ENCODE peak calls at places on chromosomes 7 and 10, in eight cellular contexts. One of them, this sample, is unnamed.

GRCh38 chr10:117439243-117439912 is 64.1 kb upstream of the PDZD8 start:
- DNase-seq in astrocyte: peak; percentile 88
- DNase-seq in PC-3: peak; percentile 64
- DNase-seq in mesendoderm: no peak
- DNase-seq in GM23248: peak; percentile 99
- DNase-seq in H1: no peak
- DNase-seq in MM.1S: no peak
- DNase-seq in fibroblast of lung: peak; percentile 91
- DNase-seq in this sample: peak; percentile 98

GRCh38 chr7:114481995-114482394 is 67.4 kb downstream of the FOXP2 start:
- DNase-seq in PC-3: no peak
- DNase-seq in GM23248: peak; percentile 66
- DNase-seq in mesendoderm: no peak
- DNase-seq in H1: no peak
- DNase-seq in MM.1S: no peak
- DNase-seq in astrocyte: peak; percentile 17
- DNase-seq in fibroblast of lung: peak; percentile 23
- DNase-seq in this sample: peak; percentile 42

GRCh38 chr7:129053938-129054437 is 923 bp downstream of the TNPO3 start:
- DNase-seq in mesendoderm: no peak
- DNase-seq in H1: no peak
- DNase-seq in GM23248: peak; percentile 62
- DNase-seq in fibroblast of lung: peak; percentile 39
- DNase-seq in MM.1S: no peak
- DNase-seq in PC-3: no peak
- DNase-seq in astrocyte: peak; percentile 18
- DNase-seq in this sample: no peak

GRCh38 chr10:68992721-68993440 is 4.3 kb downstream of the KIFBP start:
- DNase-seq in H1: no peak
- DNase-seq in MM.1S: no peak
- DNase-seq in PC-3: peak; percentile 36
- DNase-seq in astrocyte: peak; percentile 93
- DNase-seq in GM23248: peak; percentile 95
- DNase-seq in fibroblast of lung: peak; percentile 95
- DNase-seq in mesendoderm: no peak
- DNase-seq in this sample: peak; percentile 79

GRCh38 chr10:89466599-89467035 is 52.2 kb downstream of the IFIT5 start:
- DNase-seq in PC-3: peak; percentile 93
- DNase-seq in GM23248: peak; percentile 60
- DNase-seq in fibroblast of lung: peak; percentile 63
- DNase-seq in MM.1S: no peak
- DNase-seq in mesendoderm: peak; percentile 52
- DNase-seq in H1: no peak
- DNase-seq in astrocyte: peak; percentile 46
- DNase-seq in this sample: peak; percentile 80

GRCh38 chr7:16430133-16430532 is 8.8 kb upstream of the CRPPA start:
- DNase-seq in GM23248: peak; percentile 46
- DNase-seq in PC-3: peak; percentile 48
- DNase-seq in H1: no peak
- DNase-seq in fibroblast of lung: peak; percentile 55
- DNase-seq in mesendoderm: no peak
- DNase-seq in astrocyte: peak; percentile 43
- DNase-seq in MM.1S: no peak
- DNase-seq in this sample: peak; percentile 49

GRCh38 chr7:54995631-54996340 is 23.0 kb upstream of the EGFR start:
- DNase-seq in fibroblast of lung: peak; percentile 84
- DNase-seq in PC-3: peak; percentile 96
- DNase-seq in GM23248: peak; percentile 61
- DNase-seq in astrocyte: peak; percentile 81
- DNase-seq in H1: no peak
- DNase-seq in MM.1S: no peak
- DNase-seq in mesendoderm: no peak
- DNase-seq in this sample: peak; percentile 92

GRCh38 chr7:133298080-133298479 is 45.2 kb downstream of the EXOC4 start:
- DNase-seq in H1: no peak
- DNase-seq in PC-3: no peak
- DNase-seq in MM.1S: no peak
- DNase-seq in astrocyte: no peak
- DNase-seq in GM23248: no peak
- DNase-seq in fibroblast of lung: no peak
- DNase-seq in mesendoderm: no peak
- DNase-seq in this sample: no peak

GRCh38 chr10:74825033-74825370 is 1.4 kb upstream of the KAT6B start:
- DNase-seq in astrocyte: no peak
- DNase-seq in GM23248: peak; percentile 42
- DNase-seq in PC-3: no peak
- DNase-seq in H1: peak; percentile 70
- DNase-seq in MM.1S: peak; percentile 35
- DNase-seq in fibroblast of lung: no peak
- DNase-seq in mesendoderm: no peak
- DNase-seq in this sample: no peak

GRCh38 chr10:16602104-16602735 is 80.5 kb upstream of the C1QL3 start:
- DNase-seq in mesendoderm: no peak
- DNase-seq in H1: no peak
- DNase-seq in MM.1S: no peak
- DNase-seq in GM23248: no peak
- DNase-seq in astrocyte: no peak
- DNase-seq in fibroblast of lung: no peak
- DNase-seq in PC-3: no peak
- DNase-seq in this sample: no peak

GRCh38 chr7:155265144-155265543 is 32.5 kb upstream of the INSIG1 start:
- DNase-seq in fibroblast of lung: no peak
- DNase-seq in mesendoderm: no peak
- DNase-seq in GM23248: no peak
- DNase-seq in MM.1S: no peak
- DNase-seq in PC-3: no peak
- DNase-seq in H1: no peak
- DNase-seq in astrocyte: no peak
- DNase-seq in this sample: no peak

GRCh38 chr10:88064608-88065383 is 201.4 kb downstream of the PTEN start:
- DNase-seq in PC-3: no peak
- DNase-seq in astrocyte: no peak
- DNase-seq in fibroblast of lung: peak; percentile 25
- DNase-seq in mesendoderm: no peak
- DNase-seq in GM23248: peak; percentile 67
- DNase-seq in H1: no peak
- DNase-seq in MM.1S: peak; percentile 71
- DNase-seq in this sample: no peak

GRCh38 chr10:88060762-88061161 is 197.3 kb downstream of the PTEN start:
- DNase-seq in MM.1S: no peak
- DNase-seq in PC-3: no peak
- DNase-seq in GM23248: no peak
- DNase-seq in fibroblast of lung: no peak
- DNase-seq in mesendoderm: no peak
- DNase-seq in astrocyte: no peak
- DNase-seq in H1: no peak
- DNase-seq in this sample: no peak

GRCh38 chr10:88062385-88062784 is 199.0 kb downstream of the PTEN start:
- DNase-seq in astrocyte: no peak
- DNase-seq in fibroblast of lung: peak; percentile 36
- DNase-seq in PC-3: no peak
- DNase-seq in H1: no peak
- DNase-seq in mesendoderm: no peak
- DNase-seq in GM23248: no peak
- DNase-seq in MM.1S: no peak
- DNase-seq in this sample: no peak

GRCh38 chr10:88063861-88064521 is 200.6 kb downstream of the PTEN start:
- DNase-seq in MM.1S: no peak
- DNase-seq in PC-3: no peak
- DNase-seq in astrocyte: no peak
- DNase-seq in H1: no peak
- DNase-seq in GM23248: no peak
- DNase-seq in fibroblast of lung: no peak
- DNase-seq in mesendoderm: no peak
- DNase-seq in this sample: no peak

DNA sequence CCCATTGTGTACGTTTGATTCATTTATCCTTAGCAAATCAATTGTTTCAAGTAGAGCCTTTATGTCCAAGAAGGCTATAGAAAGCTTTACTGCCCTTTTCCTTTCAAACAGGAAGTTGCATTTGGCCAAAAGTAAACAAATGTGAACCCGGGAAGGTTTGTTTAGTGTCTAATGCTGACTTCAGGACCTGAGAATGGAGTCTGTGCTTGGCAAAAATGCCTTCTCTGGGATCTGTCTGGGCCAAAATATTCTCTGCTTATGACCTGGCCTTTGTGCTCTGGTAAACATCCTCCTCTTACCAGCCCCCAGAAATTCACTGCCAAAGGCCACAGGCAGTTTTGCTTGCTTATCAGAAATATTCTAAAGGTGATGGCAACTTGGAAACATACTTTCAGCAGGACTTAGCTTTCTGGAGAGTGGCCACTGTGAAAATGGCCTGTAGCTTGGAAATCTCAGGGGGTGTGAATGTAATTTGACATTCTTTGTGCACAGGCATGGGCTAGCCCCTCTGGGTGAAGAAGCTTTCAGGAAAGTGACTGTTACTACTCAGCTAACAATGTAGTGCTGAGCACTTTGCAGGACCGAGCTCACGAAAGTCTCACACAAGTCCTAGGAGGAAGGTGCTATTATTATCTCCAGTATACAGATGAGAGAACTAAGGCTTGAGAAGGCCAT is 199.5 kb downstream of the PTEN start:
- DNase-seq in mesendoderm: no peak
- DNase-seq in H1: no peak
- DNase-seq in fibroblast of lung: peak; percentile 71
- DNase-seq in astrocyte: peak; percentile 57
- DNase-seq in GM23248: peak; percentile 42
- DNase-seq in PC-3: no peak
- DNase-seq in MM.1S: no peak
- DNase-seq in this sample: no peak
- H3K9ac ChIP-seq in mesendoderm: no peak overlapping the region
- H3K9ac ChIP-seq in H1: no peak overlapping the region
- H3K9ac ChIP-seq in fibroblast of lung: no peak overlapping the region
- H3K9ac ChIP-seq in astrocyte: peak overlapping the region; percentile 8
- H3K9ac ChIP-seq in GM23248: no peak overlapping the region
- H3K9ac ChIP-seq in PC-3: no peak overlapping the region
- H3K9ac ChIP-seq in MM.1S: peak overlapping the region; percentile 10
- H3K9ac ChIP-seq in this sample: no peak overlapping the region

GRCh38 chr7:22418251-22419046 is 61.5 kb upstream of the RAPGEF5 start:
- DNase-seq in mesendoderm: no peak
- DNase-seq in astrocyte: no peak
- DNase-seq in fibroblast of lung: no peak
- DNase-seq in PC-3: no peak
- DNase-seq in H1: no peak
- DNase-seq in MM.1S: no peak
- DNase-seq in GM23248: no peak
- DNase-seq in this sample: no peak
- H3K79me2 ChIP-seq in mesendoderm: no peaks in the 10 kb centered on the region
- H3K79me2 ChIP-seq in astrocyte: no peaks in the 10 kb centered on the region
- H3K79me2 ChIP-seq in fibroblast of lung: no peaks in the 10 kb centered on the region
- H3K79me2 ChIP-seq in PC-3: no peaks in the 10 kb centered on the region
- H3K79me2 ChIP-seq in H1: no peaks in the 10 kb centered on the region
- H3K79me2 ChIP-seq in MM.1S: no peaks in the 10 kb centered on the region
- H3K79me2 ChIP-seq in GM23248: no peaks in the 10 kb centered on the region
- H3K79me2 ChIP-seq in this sample: no peaks in the 10 kb centered on the region

GRCh38 chr7:34100661-34101060 is 195.3 kb downstream of the BMPER start:
- DNase-seq in PC-3: no peak
- DNase-seq in GM23248: no peak
- DNase-seq in astrocyte: no peak
- DNase-seq in fibroblast of lung: no peak
- DNase-seq in mesendoderm: no peak
- DNase-seq in MM.1S: no peak
- DNase-seq in H1: no peak
- DNase-seq in this sample: peak; percentile 34

GRCh38 chr7:34104120-34104519 is 198.8 kb downstream of the BMPER start:
- DNase-seq in PC-3: no peak
- DNase-seq in GM23248: no peak
- DNase-seq in astrocyte: peak; percentile 59
- DNase-seq in fibroblast of lung: peak; percentile 61
- DNase-seq in MM.1S: no peak
- DNase-seq in mesendoderm: no peak
- DNase-seq in H1: no peak
- DNase-seq in this sample: no peak

GRCh38 chr7:34108150-34108549 is 202.8 kb downstream of the BMPER start:
- DNase-seq in PC-3: no peak
- DNase-seq in H1: no peak
- DNase-seq in GM23248: peak; percentile 67
- DNase-seq in MM.1S: no peak
- DNase-seq in fibroblast of lung: peak; percentile 68
- DNase-seq in astrocyte: peak; percentile 72
- DNase-seq in mesendoderm: no peak
- DNase-seq in this sample: no peak

GRCh38 chr7:34107306-34107705 is 202.0 kb downstream of the BMPER start:
- DNase-seq in GM23248: peak; percentile 91
- DNase-seq in H1: no peak
- DNase-seq in mesendoderm: no peak
- DNase-seq in astrocyte: peak; percentile 80
- DNase-seq in MM.1S: no peak
- DNase-seq in PC-3: peak; percentile 23
- DNase-seq in fibroblast of lung: peak; percentile 80
- DNase-seq in this sample: peak; percentile 29

DNA sequence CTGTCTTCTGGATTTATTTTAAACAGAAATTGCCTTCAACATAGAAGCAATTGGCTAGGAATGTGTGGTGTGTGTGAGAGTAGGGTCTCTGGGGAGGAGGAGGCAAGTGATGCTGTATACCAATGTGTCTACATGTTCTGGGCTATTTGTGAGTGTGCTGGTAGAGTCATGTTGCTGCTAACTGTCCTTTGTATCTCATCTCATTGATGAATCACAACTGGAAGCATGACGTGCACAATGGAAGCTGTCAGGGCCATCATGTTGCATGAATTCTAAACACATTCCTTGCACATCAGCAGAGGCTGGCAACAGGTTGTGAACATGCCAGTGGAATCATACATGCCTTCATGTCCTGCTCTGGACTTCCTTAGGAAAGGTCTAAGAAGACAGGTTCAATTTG is 199.7 kb downstream of the BMPER start:
- DNase-seq in PC-3: no peak
- DNase-seq in GM23248: peak; percentile 45
- DNase-seq in MM.1S: no peak
- DNase-seq in astrocyte: peak; percentile 6
- DNase-seq in fibroblast of lung: peak; percentile 6
- DNase-seq in H1: no peak
- DNase-seq in mesendoderm: no peak
- DNase-seq in this sample: no peak
- H3K9ac ChIP-seq in PC-3: no peak overlapping the region
- H3K9ac ChIP-seq in GM23248: no peak overlapping the region
- H3K9ac ChIP-seq in MM.1S: no peak overlapping the region
- H3K9ac ChIP-seq in astrocyte: no peak overlapping the region
- H3K9ac ChIP-seq in fibroblast of lung: no peak overlapping the region
- H3K9ac ChIP-seq in H1: no peak overlapping the region
- H3K9ac ChIP-seq in mesendoderm: no peak overlapping the region
- H3K9ac ChIP-seq in this sample: no peak overlapping the region

DNA sequence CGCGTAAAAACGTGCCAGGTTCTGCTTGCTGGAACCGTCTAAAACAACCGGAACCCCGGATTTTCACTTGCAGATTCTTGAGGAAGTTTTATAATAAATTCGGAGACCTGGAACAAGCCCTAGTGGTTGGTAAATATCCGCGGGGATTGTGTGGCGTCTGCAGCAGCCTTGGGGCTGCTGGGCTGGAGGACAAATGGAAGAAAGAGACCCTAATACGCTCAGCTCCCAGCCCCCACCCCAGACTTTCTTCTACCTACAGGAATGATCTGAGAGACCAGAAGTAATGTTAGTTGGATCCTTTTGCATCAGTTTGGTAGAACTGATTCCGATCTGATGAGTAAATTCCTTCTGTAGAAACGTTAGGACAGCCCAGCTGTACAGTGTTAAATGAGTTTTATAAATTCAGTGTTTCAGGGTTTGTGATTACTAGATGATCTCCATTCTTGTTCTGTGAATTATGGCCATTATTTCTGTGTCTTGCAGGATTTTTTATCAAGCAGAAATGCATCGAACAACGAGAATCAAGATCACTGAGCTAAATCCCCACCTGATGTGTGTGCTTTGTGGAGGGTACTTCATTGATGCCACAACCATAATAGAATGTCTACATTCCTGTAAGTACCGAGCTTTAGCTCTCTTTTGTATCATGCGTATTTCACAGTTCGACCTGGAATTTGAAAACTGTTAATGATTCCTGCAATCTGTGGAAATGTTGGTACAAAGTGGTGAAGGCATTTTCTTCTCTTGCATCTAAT is 5.2 kb downstream of the BMI1 start:
- DNase-seq in H1: no peak
- DNase-seq in fibroblast of lung: no peak
- DNase-seq in astrocyte: peak; percentile 14
- DNase-seq in mesendoderm: no peak
- DNase-seq in GM23248: peak; percentile 60
- DNase-seq in PC-3: peak; percentile 7
- DNase-seq in MM.1S: no peak
- DNase-seq in this sample: peak; percentile 22
- H3K79me2 ChIP-seq in H1: no peaks in the 10 kb centered on the region
- H3K79me2 ChIP-seq in fibroblast of lung: peaks cover 4% of the 10 kb centered on the region
- H3K79me2 ChIP-seq in astrocyte: peaks cover 36% of the 10 kb centered on the region
- H3K79me2 ChIP-seq in mesendoderm: no peaks in the 10 kb centered on the region
- H3K79me2 ChIP-seq in GM23248: peaks cover 52% of the 10 kb centered on the region
- H3K79me2 ChIP-seq in PC-3: peaks cover 84% of the 10 kb centered on the region
- H3K79me2 ChIP-seq in MM.1S: peaks cover 55% of the 10 kb centered on the region
- H3K79me2 ChIP-seq in this sample: peaks cover 35% of the 10 kb centered on the region

This sample was measured in mammary epithelial cell.